ENCODE peak calls at places on chromosomes 4 and X, in nine cellular contexts. I is heart right ventricle; L is heart left ventricle; R is NCI-H460; J is EH; T is HepG2; G is stimulated activated CD4-positive, alpha-beta T cell treated with anti-CD3 and anti-CD28 coated beads, TNF-alpha, amount 100 ng/mL, for 4 hours; P is kidney; B is Ammon's horn. Z is an unnamed sample.

GRCh38 chrX:134658002-134658401 is 269 bp downstream of the PLAC1 start:
- DNase-seq in T (no peak), I (no peak), L (no peak), P (no peak), B (no peak), R (no peak), G (no peak), J (no peak), Z (no peak)

GRCh38 chrX:132209527-132209926 is 9.7 kb downstream of the RAP2C start:
- DNase-seq in L (no peak), G (no peak), J (peak), R (no peak), P (no peak), B (no peak), I (no peak), T (no peak), Z (no peak)

GRCh38 chr4:2868840-2869487 is 25.3 kb downstream of the ADD1 start:
- DNase-seq in R (no peak), B (no peak), I (no peak), J (no peak), L (no peak), P (no peak), G (no peak), T (no peak), Z (no peak)

GRCh38 chr4:152572417-152573086 is 36.7 kb upstream of the FBXW7 start:
- DNase-seq in P (no peak), I (no peak), L (no peak), B (no peak), J (peak), G (no peak), R (no peak), T (no peak), Z (no peak)

GRCh38 chr4:185524888-185525863 is 10.1 kb downstream of the PDLIM3 start:
- DNase-seq in R (no peak), T (no peak), L (no peak), B (no peak), P (no peak), J (no peak), G (no peak), I (no peak), Z (no peak)

GRCh38 chrX:34619920-34620319 is 37.2 kb downstream of the TMEM47 start:
- DNase-seq in R (no peak), G (no peak), J (no peak), T (no peak), I (no peak), B (no peak), L (no peak), P (no peak), Z (no peak)

GRCh38 chrX:110317079-110317819 is 636 bp downstream of the AMMECR1 start:
- DNase-seq in P (no peak), I (no peak), J (peak), R (no peak), G (no peak), B (peak), L (peak), T (no peak), Z (peak)

GRCh38 chr4:173169178-173169427 is 492 bp downstream of the GALNT7 start:
- DNase-seq in B (no peak), L (peak), I (peak), R (no peak), T (no peak), J (no peak), P (no peak), G (no peak), Z (no peak)

GRCh38 chrX:68433155-68433980 is at the start of gene OPHN1:
- DNase-seq in I (peak), J (peak), L (peak), G (no peak), B (peak), P (peak), R (peak), T (peak), Z (peak)

GRCh38 chr4:3466691-3467600 is 3.8 kb downstream of the DOK7 start:
- DNase-seq in B (no peak), I (no peak), T (no peak), L (peak), R (no peak), P (peak), J (no peak), G (no peak), Z (no peak)

GRCh38 chrX:21741869-21742701 is 15.8 kb downstream of the SMPX start:
- DNase-seq in L (no peak), R (no peak), J (no peak), G (no peak), P (no peak), T (no peak), I (peak), B (no peak), Z (no peak)

GRCh38 chr4:185358514-185359433 is 37.0 kb downstream of the LRP2BP start:
- DNase-seq in T (peak), P (no peak), R (no peak), G (no peak), I (no peak), L (no peak), J (peak), B (no peak), Z (peak)

GRCh38 chr4:185219551-185220344 is 10.3 kb downstream of the SNX25 start:
- DNase-seq in J (peak), P (no peak), T (no peak), R (no peak), B (peak), L (no peak), I (peak), G (no peak), Z (peak)

GRCh38 chr4:101081166-101081565 is 266.2 kb downstream of the PPP3CA start:
- DNase-seq in I (no peak), G (no peak), R (no peak), B (no peak), J (no peak), L (no peak), T (no peak), P (no peak), Z (no peak)

GRCh38 chr4:164252286-164252685 is 501.6 kb upstream of the SMIM31 start:
- DNase-seq in J (no peak), L (no peak), I (no peak), T (no peak), P (no peak), B (peak), G (no peak), R (peak), Z (peak)

GRCh38 chrX:44062842-44063241 is 89.7 kb upstream of the NDP start:
- DNase-seq in T (no peak), G (no peak), B (no peak), L (no peak), R (no peak), P (no peak), I (no peak), J (no peak), Z (no peak)

GRCh38 chrX:130625381-130625780 is 223.6 kb downstream of the RBMX2 start:
- DNase-seq in P (no peak), L (no peak), T (no peak), G (no peak), B (no peak), R (no peak), I (no peak), J (no peak), Z (no peak)

GRCh38 chr4:108144451-108144850 is 24.3 kb downstream of the LEF1 start:
- DNase-seq in P (no peak), G (no peak), I (no peak), R (no peak), B (no peak), L (no peak), J (no peak), T (no peak), Z (no peak)

GRCh38 chr4:108398836-108399235 is 221.5 kb upstream of the RPL34 start:
- DNase-seq in G (no peak), L (no peak), P (no peak), I (no peak), J (no peak), T (no peak), B (no peak), R (no peak), Z (no peak)

GRCh38 chrX:30893206-30893605 is 4.2 kb upstream of the TAB3 start:
- DNase-seq in I (no peak), J (peak), R (no peak), L (no peak), T (no peak), P (no peak), G (no peak), B (no peak), Z (no peak)

GRCh38 chr4:177442623-177443155 is 452 bp upstream of the AGA start:
- DNase-seq in P (no peak), I (no peak), B (peak), J (no peak), T (peak), L (no peak), R (no peak), G (no peak), Z (no peak)

GRCh38 chr4:11355224-11355623 is 73.5 kb downstream of the HS3ST1 start:
- DNase-seq in T (no peak), I (no peak), B (no peak), R (no peak), J (no peak), P (no peak), G (no peak), L (no peak), Z (no peak)

GRCh38 chr4:2595436-2595835 is 59.0 kb downstream of the FAM193A start:
- DNase-seq in P (no peak), T (no peak), L (no peak), R (no peak), B (no peak), I (no peak), G (no peak), J (no peak), Z (no peak)

Z was measured in AG20443.